ENCODE peak calls at places on chromosomes 3 and 15, in four cellular contexts. H is PC-3, E is tibial nerve, V is retinal pigment epithelial cell. N is an unnamed sample.

GRCh38 chr3:70501596-70501995 is 189.2 kb upstream of the MDFIC2 start:
- DNase-seq in V (no peak), H (no peak), E (no peak), N (no peak)

GRCh38 chr15:74399100-74399499 is 31.7 kb upstream of the CYP11A1 start:
- DNase-seq in V (no peak), E (no peak), H (no peak), N (no peak)

GRCh38 chr15:28913171-28913765 is 27.5 kb downstream of the APBA2 start:
- DNase-seq in V (no peak), H (no peak), E (no peak), N (no peak)

GRCh38 chr3:189353988-189354735 is 182.4 kb downstream of the TPRG1 start:
- DNase-seq in H (peak; percentile 76), V (no peak), E (no peak), N (no peak)

GRCh38 chr3:133412511-133413165 is 12.8 kb downstream of the BFSP2 start:
- DNase-seq in H (no peak), E (no peak), V (no peak), N (no peak)

GRCh38 chr3:11662392-11662990 is 18.8 kb upstream of the VGLL4 start:
- DNase-seq in E (no peak), H (peak; percentile 71), V (no peak), N (no peak)

GRCh38 chr3:154786724-154787123 is 293.4 kb upstream of the MME start:
- DNase-seq in V (no peak), H (no peak), E (no peak), N (no peak)

GRCh38 chr3:105118905-105119304 is 247.8 kb upstream of the ALCAM start:
- DNase-seq in V (no peak), E (no peak), H (peak; percentile 97), N (no peak)

GRCh38 chr15:57218826-57219576 is 157.3 kb upstream of the CGNL1 start:
- DNase-seq in H (no peak), V (no peak), E (no peak), N (no peak)

GRCh38 chr15:33215941-33216872 is 21.7 kb upstream of the FMN1 start:
- DNase-seq in E (no peak), H (peak; percentile 71), V (no peak), N (no peak)

GRCh38 chr15:84400017-84400740 is 164.6 kb downstream of the GOLGA6L4 start:
- DNase-seq in E (no peak), H (no peak), V (no peak), N (no peak)

GRCh38 chr3:57654214-57654613 is 38.7 kb downstream of the DENND6A start:
- DNase-seq in H (no peak), E (no peak), V (no peak), N (no peak)

GRCh38 chr15:75640483-75641175 is 605 bp upstream of the IMP3 start:
- DNase-seq in V (no peak), H (peak; percentile 55), E (no peak), N (peak; percentile 44)

GRCh38 chr3:36776436-36776835 is 12.1 kb upstream of the DCLK3 start:
- DNase-seq in H (no peak), E (no peak), V (no peak), N (no peak)
- TF ChIP-seq CTCF in H (no peak), E (no peak), V (no peak), N (no peak)

DNA sequence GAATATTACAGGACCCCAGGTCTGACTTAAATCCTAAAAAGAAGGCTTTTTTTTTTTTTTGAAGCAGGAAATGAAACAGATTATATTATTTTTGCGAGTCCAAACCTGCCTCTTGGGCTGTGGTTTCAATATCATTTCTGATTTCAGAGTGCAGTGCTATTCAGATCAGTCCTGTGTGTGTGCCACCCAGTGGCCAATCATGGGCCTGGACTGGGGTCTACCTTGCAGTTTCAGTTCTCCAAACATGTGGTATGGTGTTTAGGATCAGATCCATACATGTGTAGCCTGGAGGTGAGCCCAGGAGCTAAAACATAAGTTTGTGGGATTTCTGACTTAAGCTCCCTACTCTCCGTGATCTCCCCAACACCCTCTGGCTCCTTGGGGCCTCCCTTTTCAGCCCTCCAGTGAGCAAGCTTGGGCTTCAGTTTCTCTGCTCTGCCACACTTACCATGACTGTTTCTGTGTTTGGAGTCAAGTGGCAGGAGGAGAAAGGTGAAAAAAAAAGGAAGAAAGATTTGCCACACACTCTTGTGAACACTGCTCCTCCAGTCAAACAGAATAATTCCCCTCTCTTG is 12.1 kb upstream of the THSD4 start:
- DNase-seq in E (no peak), H (peak; percentile 57), V (no peak), N (no peak)
- TF ChIP-seq CTCF in E (no peak), H (peak; percentile 66), V (peak; percentile 76), N (no peak)

DNA sequence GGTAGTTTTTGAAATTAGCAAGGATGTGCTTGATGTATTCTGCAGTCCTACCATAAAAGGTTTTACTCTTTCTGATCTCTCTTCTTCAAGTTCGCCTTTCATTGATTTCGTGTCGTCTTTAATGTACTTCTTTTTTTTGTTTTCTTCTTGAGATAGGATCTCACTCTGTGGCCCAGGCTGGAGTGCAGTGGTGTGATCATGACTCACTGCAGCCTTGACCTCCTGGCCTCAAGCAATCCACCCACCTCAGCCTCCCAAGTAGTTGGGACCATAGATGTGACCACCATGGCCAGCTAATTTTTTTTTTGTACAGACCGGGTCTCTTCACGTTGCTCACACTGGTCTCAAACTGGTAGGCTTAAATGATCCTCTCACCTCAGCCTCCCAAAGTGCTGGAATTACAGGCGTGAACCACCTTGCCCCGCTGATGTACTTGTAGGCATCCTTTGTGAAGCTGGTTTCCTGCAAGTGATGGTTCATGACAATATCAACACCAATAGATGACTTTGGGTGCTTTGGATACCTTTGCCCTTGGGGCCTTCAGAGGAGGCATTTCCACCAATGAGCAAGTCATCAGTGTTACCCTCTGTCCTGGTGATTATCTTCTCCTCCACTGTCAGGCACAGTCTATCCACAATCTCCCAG is 28.9 kb upstream of the RNF7 start:
- DNase-seq in H (no peak), E (no peak), V (no peak), N (no peak)
- TF ChIP-seq CTCF in H (no peak), E (no peak), V (no peak), N (no peak)

GRCh38 chr15:62549345-62549970 is 384.4 kb upstream of the C2CD4B start:
- DNase-seq in V (no peak), E (no peak), H (peak; percentile 48), N (peak; percentile 53)
- TF ChIP-seq CTCF in V (peak; percentile 71), E (peak; percentile 8), H (peak; percentile 70), N (peak; percentile 63)

GRCh38 chr3:143037867-143038266 is 36.5 kb downstream of the U2SURP start:
- DNase-seq in E (no peak), V (no peak), H (no peak), N (no peak)
- TF ChIP-seq CTCF in E (no peak), V (peak; percentile 9), H (peak; percentile 50), N (peak; percentile 39)

DNA sequence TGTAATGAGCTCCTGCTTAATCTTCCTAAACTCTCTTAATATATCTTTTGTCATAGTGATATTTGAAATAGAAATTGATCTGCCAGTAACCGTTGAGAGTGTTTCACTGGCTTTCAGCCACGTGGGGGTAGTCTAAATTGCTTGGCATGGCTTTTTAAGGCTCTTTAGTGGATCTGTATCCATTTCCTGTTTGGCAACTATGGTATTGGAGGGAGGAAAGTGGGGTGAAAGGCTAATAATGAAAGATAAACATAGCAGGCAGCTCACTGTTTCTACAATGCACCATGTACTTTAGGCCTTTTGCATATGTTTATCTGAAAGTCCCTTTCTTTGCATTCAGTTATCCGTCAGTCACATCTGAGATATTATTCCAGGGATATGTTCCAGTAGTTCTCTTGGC is 10.6 kb downstream of the TOPAZ1 start:
- DNase-seq in V (no peak), H (no peak), E (no peak), N (no peak)
- TF ChIP-seq CTCF in V (no peak), H (peak; percentile 15), E (no peak), N (no peak)

DNA sequence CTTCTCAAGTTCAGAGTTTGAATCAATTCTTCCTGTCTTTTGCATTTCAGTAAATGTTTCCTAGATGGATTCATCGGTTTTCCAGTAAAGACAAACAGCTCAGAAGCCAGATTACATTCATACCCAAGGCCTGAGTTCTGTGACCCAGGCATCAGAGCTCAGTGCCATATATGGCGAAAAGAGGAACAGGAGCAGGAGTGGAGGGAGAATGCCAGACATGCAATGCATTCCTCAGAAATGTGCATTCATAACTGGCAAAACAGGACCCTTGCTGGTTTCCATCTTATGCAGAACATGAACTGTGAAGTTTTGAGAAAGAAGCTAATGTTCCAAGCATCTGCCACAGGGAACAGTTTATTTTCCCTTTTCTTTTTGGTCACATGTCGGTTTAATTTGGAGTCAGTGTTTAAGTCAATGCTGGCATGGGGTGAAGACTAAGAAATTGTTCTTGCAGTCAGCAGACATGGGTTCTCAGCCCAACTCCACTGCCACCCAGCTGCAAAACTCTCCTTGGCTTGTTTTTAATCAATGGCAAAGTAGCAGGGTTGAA is 116.5 kb downstream of the LPP start:
- DNase-seq in V (peak; percentile 95), H (peak; percentile 60), E (peak; percentile 34), N (no peak)
- TF ChIP-seq CTCF in V (no peak), H (no peak), E (peak; percentile 27), N (no peak)

DNA sequence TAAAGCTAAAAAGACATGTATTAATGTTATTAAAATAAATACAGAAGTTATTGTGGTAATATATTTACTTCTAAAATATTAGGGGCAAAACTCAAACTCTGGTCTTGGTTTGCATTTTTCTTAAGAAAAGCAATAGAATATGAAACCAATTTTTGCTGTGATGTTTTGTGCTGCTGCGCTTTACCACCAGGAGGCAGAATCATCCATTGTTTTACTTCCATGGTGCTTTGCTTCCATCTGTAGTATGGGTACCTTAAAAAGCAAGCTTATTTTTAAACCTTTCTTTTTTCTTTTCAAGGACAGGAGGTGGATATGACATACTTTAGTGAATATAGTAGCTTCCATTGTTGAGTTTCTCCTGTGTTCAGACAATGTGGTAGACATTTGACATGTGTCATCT is 46.6 kb upstream of the MRPL3 start:
- DNase-seq in H (peak; percentile 40), E (no peak), V (no peak), N (no peak)
- TF ChIP-seq CTCF in H (peak; percentile 72), E (no peak), V (peak; percentile 48), N (peak; percentile 52)

N was measured in glutamatergic neuron.